ENCODE peak calls at places on chromosomes 12 and 14, in seven cellular contexts. One of them, this sample, is unnamed.

GRCh38 chr12:16913832-16914490 is 308.0 kb upstream of the LMO3 start:
- DNase-seq in right lobe of liver: no peak
- DNase-seq in retinal pigment epithelial cell: no peak
- DNase-seq in SK-N-SH: no peak
- DNase-seq in pancreas: no peak
- DNase-seq in IMR-90: no peak
- DNase-seq in esophagus squamous epithelium: no peak
- DNase-seq in this sample: no peak

GRCh38 chr14:58752782-58753181 is 115.0 kb downstream of the DACT1 start:
- DNase-seq in right lobe of liver: peak
- DNase-seq in retinal pigment epithelial cell: peak
- DNase-seq in SK-N-SH: no peak
- DNase-seq in pancreas: peak
- DNase-seq in IMR-90: no peak
- DNase-seq in esophagus squamous epithelium: no peak
- DNase-seq in this sample: peak

GRCh38 chr14:70254476-70254961 is 65.8 kb upstream of the SLC8A3 start:
- DNase-seq in right lobe of liver: peak
- DNase-seq in retinal pigment epithelial cell: no peak
- DNase-seq in SK-N-SH: peak
- DNase-seq in pancreas: peak
- DNase-seq in IMR-90: peak
- DNase-seq in esophagus squamous epithelium: no peak
- DNase-seq in this sample: no peak

GRCh38 chr14:95504135-95505029 is 12.1 kb downstream of the SYNE3 start:
- DNase-seq in right lobe of liver: no peak
- DNase-seq in retinal pigment epithelial cell: no peak
- DNase-seq in SK-N-SH: no peak
- DNase-seq in pancreas: no peak
- DNase-seq in IMR-90: peak
- DNase-seq in esophagus squamous epithelium: no peak
- DNase-seq in this sample: no peak

GRCh38 chr12:15059123-15059522 is 86.3 kb downstream of the PDE6H start:
- DNase-seq in right lobe of liver: no peak
- DNase-seq in retinal pigment epithelial cell: no peak
- DNase-seq in SK-N-SH: no peak
- DNase-seq in pancreas: no peak
- DNase-seq in IMR-90: no peak
- DNase-seq in esophagus squamous epithelium: no peak
- DNase-seq in this sample: no peak

GRCh38 chr12:28162697-28163096 is 27.6 kb upstream of the CCDC91 start:
- DNase-seq in right lobe of liver: no peak
- DNase-seq in retinal pigment epithelial cell: no peak
- DNase-seq in SK-N-SH: no peak
- DNase-seq in pancreas: no peak
- DNase-seq in IMR-90: no peak
- DNase-seq in esophagus squamous epithelium: no peak
- DNase-seq in this sample: no peak

GRCh38 chr12:94099191-94099983 is 49.0 kb upstream of the PLXNC1 start:
- DNase-seq in right lobe of liver: no peak
- DNase-seq in retinal pigment epithelial cell: no peak
- DNase-seq in SK-N-SH: peak
- DNase-seq in pancreas: no peak
- DNase-seq in IMR-90: peak
- DNase-seq in esophagus squamous epithelium: no peak
- DNase-seq in this sample: no peak

GRCh38 chr12:126663304-126664094 is 1598.3 kb downstream of the AACS start:
- DNase-seq in right lobe of liver: no peak
- DNase-seq in retinal pigment epithelial cell: no peak
- DNase-seq in SK-N-SH: peak
- DNase-seq in pancreas: no peak
- DNase-seq in IMR-90: no peak
- DNase-seq in esophagus squamous epithelium: no peak
- DNase-seq in this sample: no peak

GRCh38 chr12:27177716-27178115 is 66.4 kb upstream of the STK38L start:
- DNase-seq in right lobe of liver: no peak
- DNase-seq in retinal pigment epithelial cell: peak
- DNase-seq in SK-N-SH: no peak
- DNase-seq in pancreas: no peak
- DNase-seq in IMR-90: peak
- DNase-seq in esophagus squamous epithelium: no peak
- DNase-seq in this sample: no peak

GRCh38 chr14:103528158-103528511 is 861 bp upstream of the TRMT61A start:
- DNase-seq in right lobe of liver: no peak
- DNase-seq in retinal pigment epithelial cell: no peak
- DNase-seq in SK-N-SH: no peak
- DNase-seq in pancreas: no peak
- DNase-seq in IMR-90: no peak
- DNase-seq in esophagus squamous epithelium: no peak
- DNase-seq in this sample: no peak

GRCh38 chr14:97036096-97036852 is 239.1 kb downstream of the VRK1 start:
- DNase-seq in right lobe of liver: no peak
- DNase-seq in retinal pigment epithelial cell: no peak
- DNase-seq in SK-N-SH: no peak
- DNase-seq in pancreas: no peak
- DNase-seq in IMR-90: no peak
- DNase-seq in esophagus squamous epithelium: no peak
- DNase-seq in this sample: no peak

GRCh38 chr14:49505026-49505766 is 81.0 kb downstream of the RPS29 start:
- DNase-seq in right lobe of liver: no peak
- DNase-seq in retinal pigment epithelial cell: peak
- DNase-seq in SK-N-SH: no peak
- DNase-seq in pancreas: no peak
- DNase-seq in IMR-90: peak
- DNase-seq in esophagus squamous epithelium: no peak
- DNase-seq in this sample: no peak

GRCh38 chr12:31491819-31492598 is 98.9 kb downstream of the DENND5B start:
- DNase-seq in right lobe of liver: no peak
- DNase-seq in retinal pigment epithelial cell: peak
- DNase-seq in SK-N-SH: no peak
- DNase-seq in pancreas: peak
- DNase-seq in IMR-90: peak
- DNase-seq in esophagus squamous epithelium: no peak
- DNase-seq in this sample: peak

GRCh38 chr12:132222096-132222807 is 78.0 kb downstream of the NOC4L start:
- DNase-seq in right lobe of liver: no peak
- DNase-seq in retinal pigment epithelial cell: no peak
- DNase-seq in SK-N-SH: no peak
- DNase-seq in pancreas: no peak
- DNase-seq in IMR-90: peak
- DNase-seq in esophagus squamous epithelium: no peak
- DNase-seq in this sample: peak

GRCh38 chr12:28035483-28035882 is 63.0 kb upstream of the PTHLH start:
- DNase-seq in right lobe of liver: no peak
- DNase-seq in retinal pigment epithelial cell: no peak
- DNase-seq in SK-N-SH: no peak
- DNase-seq in pancreas: no peak
- DNase-seq in IMR-90: peak
- DNase-seq in esophagus squamous epithelium: no peak
- DNase-seq in this sample: no peak

GRCh38 chr12:6266431-6267006 is 44.0 kb upstream of the PLEKHG6 start:
- DNase-seq in right lobe of liver: no peak
- DNase-seq in retinal pigment epithelial cell: no peak
- DNase-seq in SK-N-SH: no peak
- DNase-seq in pancreas: no peak
- DNase-seq in IMR-90: no peak
- DNase-seq in esophagus squamous epithelium: no peak
- DNase-seq in this sample: no peak

GRCh38 chr12:11730299-11731041 is 81.0 kb downstream of the ETV6 start:
- DNase-seq in right lobe of liver: no peak
- DNase-seq in retinal pigment epithelial cell: no peak
- DNase-seq in SK-N-SH: no peak
- DNase-seq in pancreas: peak
- DNase-seq in IMR-90: no peak
- DNase-seq in esophagus squamous epithelium: no peak
- DNase-seq in this sample: no peak

GRCh38 chr12:49020441-49020840 is 1.9 kb upstream of the PRKAG1 start:
- DNase-seq in right lobe of liver: no peak
- DNase-seq in retinal pigment epithelial cell: no peak
- DNase-seq in SK-N-SH: peak
- DNase-seq in pancreas: no peak
- DNase-seq in IMR-90: no peak
- DNase-seq in esophagus squamous epithelium: no peak
- DNase-seq in this sample: no peak

GRCh38 chr12:125418902-125419564 is 353.8 kb downstream of the AACS start:
- DNase-seq in right lobe of liver: no peak
- DNase-seq in retinal pigment epithelial cell: no peak
- DNase-seq in SK-N-SH: no peak
- DNase-seq in pancreas: no peak
- DNase-seq in IMR-90: no peak
- DNase-seq in esophagus squamous epithelium: no peak
- DNase-seq in this sample: no peak

GRCh38 chr12:2034633-2035420 is 18.0 kb upstream of the CACNA1C start:
- DNase-seq in right lobe of liver: peak
- DNase-seq in retinal pigment epithelial cell: peak
- DNase-seq in SK-N-SH: peak
- DNase-seq in pancreas: peak
- DNase-seq in IMR-90: peak
- DNase-seq in esophagus squamous epithelium: peak
- DNase-seq in this sample: no peak
- TF ChIP-seq CTCF in right lobe of liver: peak
- TF ChIP-seq CTCF in retinal pigment epithelial cell: peak
- TF ChIP-seq CTCF in SK-N-SH: peak
- TF ChIP-seq CTCF in pancreas: peak
- TF ChIP-seq CTCF in IMR-90: peak
- TF ChIP-seq CTCF in esophagus squamous epithelium: peak
- TF ChIP-seq CTCF in this sample: peak

GRCh38 chr14:100644784-100645183 is 57.6 kb upstream of the BEGAIN start:
- DNase-seq in right lobe of liver: no peak
- DNase-seq in retinal pigment epithelial cell: no peak
- DNase-seq in SK-N-SH: no peak
- DNase-seq in pancreas: no peak
- DNase-seq in IMR-90: no peak
- DNase-seq in esophagus squamous epithelium: no peak
- DNase-seq in this sample: no peak

GRCh38 chr14:100645986-100646314 is 58.7 kb upstream of the BEGAIN start:
- DNase-seq in right lobe of liver: no peak
- DNase-seq in retinal pigment epithelial cell: no peak
- DNase-seq in SK-N-SH: no peak
- DNase-seq in pancreas: no peak
- DNase-seq in IMR-90: no peak
- DNase-seq in esophagus squamous epithelium: no peak
- DNase-seq in this sample: no peak

GRCh38 chr14:100644383-100644782 is 57.2 kb upstream of the BEGAIN start:
- DNase-seq in right lobe of liver: no peak
- DNase-seq in retinal pigment epithelial cell: no peak
- DNase-seq in SK-N-SH: peak
- DNase-seq in pancreas: no peak
- DNase-seq in IMR-90: no peak
- DNase-seq in esophagus squamous epithelium: no peak
- DNase-seq in this sample: no peak

GRCh38 chr14:100648474-100649172 is 61.4 kb upstream of the BEGAIN start:
- DNase-seq in right lobe of liver: no peak
- DNase-seq in retinal pigment epithelial cell: no peak
- DNase-seq in SK-N-SH: no peak
- DNase-seq in pancreas: no peak
- DNase-seq in IMR-90: no peak
- DNase-seq in esophagus squamous epithelium: no peak
- DNase-seq in this sample: no peak

DNA sequence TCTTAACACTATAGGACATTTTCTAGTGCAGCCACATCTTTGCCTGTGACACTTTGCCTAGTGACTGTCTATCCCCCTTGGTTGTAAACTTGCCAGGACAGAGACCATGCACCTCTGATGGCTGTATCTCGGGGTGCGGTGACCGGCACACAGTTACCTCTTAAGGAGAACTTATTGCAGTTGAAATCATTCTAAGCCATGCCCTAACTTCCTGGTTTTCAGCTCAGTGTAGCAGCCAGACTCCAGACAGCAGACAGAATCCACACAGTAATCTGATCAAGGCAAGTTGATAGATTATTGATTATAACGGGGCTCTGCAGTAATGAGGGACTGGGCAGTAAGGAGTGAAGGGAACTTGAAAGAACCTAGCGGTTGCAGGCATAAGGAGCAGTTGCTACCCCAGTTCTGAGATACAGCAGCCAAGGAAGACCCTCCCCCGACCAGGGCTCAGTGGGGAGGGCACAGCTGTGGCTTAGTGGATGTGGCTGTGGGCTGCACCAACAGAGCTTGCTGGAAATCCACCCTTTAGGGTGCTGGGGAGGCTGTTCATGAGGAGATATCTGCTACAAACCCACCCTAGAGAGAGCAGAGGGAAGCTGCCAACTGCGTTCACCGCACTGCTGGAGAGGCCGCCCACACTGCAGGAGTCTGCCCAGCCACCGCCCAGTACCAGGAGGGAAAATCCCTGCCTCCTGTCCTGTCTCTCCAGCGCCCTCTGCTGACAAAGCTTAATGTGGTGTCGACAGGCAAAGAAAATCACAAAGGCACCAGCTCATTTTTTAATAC is 58.2 kb upstream of the BEGAIN start:
- DNase-seq in right lobe of liver: peak
- DNase-seq in retinal pigment epithelial cell: peak
- DNase-seq in SK-N-SH: peak
- DNase-seq in pancreas: peak
- DNase-seq in IMR-90: peak
- DNase-seq in esophagus squamous epithelium: peak
- DNase-seq in this sample: peak
- H3K4me3 ChIP-seq in right lobe of liver: no peak
- H3K4me3 ChIP-seq in retinal pigment epithelial cell: no peak
- H3K4me3 ChIP-seq in SK-N-SH: peak
- H3K4me3 ChIP-seq in pancreas: no peak
- H3K4me3 ChIP-seq in IMR-90: no peak
- H3K4me3 ChIP-seq in esophagus squamous epithelium: no peak
- H3K4me3 ChIP-seq in this sample: peak

GRCh38 chr14:34718750-34719304 is 4.4 kb upstream of the CFL2 start:
- DNase-seq in right lobe of liver: no peak
- DNase-seq in retinal pigment epithelial cell: no peak
- DNase-seq in SK-N-SH: no peak
- DNase-seq in pancreas: no peak
- DNase-seq in IMR-90: peak
- DNase-seq in esophagus squamous epithelium: no peak
- DNase-seq in this sample: no peak
- TF ChIP-seq CTCF in right lobe of liver: no peak
- TF ChIP-seq CTCF in retinal pigment epithelial cell: no peak
- TF ChIP-seq CTCF in SK-N-SH: no peak
- TF ChIP-seq CTCF in pancreas: no peak
- TF ChIP-seq CTCF in IMR-90: no peak
- TF ChIP-seq CTCF in esophagus squamous epithelium: no peak
- TF ChIP-seq CTCF in this sample: no peak

GRCh38 chr12:104477812-104478388 is 21.2 kb downstream of the CHST11 start:
- DNase-seq in right lobe of liver: no peak
- DNase-seq in retinal pigment epithelial cell: no peak
- DNase-seq in SK-N-SH: no peak
- DNase-seq in pancreas: no peak
- DNase-seq in IMR-90: no peak
- DNase-seq in esophagus squamous epithelium: no peak
- DNase-seq in this sample: no peak

GRCh38 chr12:104480826-104481457 is 24.2 kb downstream of the CHST11 start:
- DNase-seq in right lobe of liver: peak
- DNase-seq in retinal pigment epithelial cell: no peak
- DNase-seq in SK-N-SH: no peak
- DNase-seq in pancreas: peak
- DNase-seq in IMR-90: peak
- DNase-seq in esophagus squamous epithelium: no peak
- DNase-seq in this sample: no peak

GRCh38 chr12:104480012-104480411 is 23.3 kb downstream of the CHST11 start:
- DNase-seq in right lobe of liver: no peak
- DNase-seq in retinal pigment epithelial cell: no peak
- DNase-seq in SK-N-SH: no peak
- DNase-seq in pancreas: no peak
- DNase-seq in IMR-90: no peak
- DNase-seq in esophagus squamous epithelium: no peak
- DNase-seq in this sample: no peak

GRCh38 chr12:104479141-104479662 is 22.5 kb downstream of the CHST11 start:
- DNase-seq in right lobe of liver: no peak
- DNase-seq in retinal pigment epithelial cell: no peak
- DNase-seq in SK-N-SH: no peak
- DNase-seq in pancreas: no peak
- DNase-seq in IMR-90: no peak
- DNase-seq in esophagus squamous epithelium: no peak
- DNase-seq in this sample: no peak

GRCh38 chr12:104478396-104479140 is 21.8 kb downstream of the CHST11 start:
- DNase-seq in right lobe of liver: peak
- DNase-seq in retinal pigment epithelial cell: no peak
- DNase-seq in SK-N-SH: no peak
- DNase-seq in pancreas: no peak
- DNase-seq in IMR-90: no peak
- DNase-seq in esophagus squamous epithelium: no peak
- DNase-seq in this sample: no peak
- H3K4me3 ChIP-seq in right lobe of liver: no peak
- H3K4me3 ChIP-seq in retinal pigment epithelial cell: no peak
- H3K4me3 ChIP-seq in SK-N-SH: no peak
- H3K4me3 ChIP-seq in pancreas: no peak
- H3K4me3 ChIP-seq in IMR-90: no peak
- H3K4me3 ChIP-seq in esophagus squamous epithelium: no peak
- H3K4me3 ChIP-seq in this sample: no peak

This sample was measured in epithelial cell of proximal tubule.